ENCODE peak calls at places on chromosomes 7 and 10, in seven cellular contexts. One of them, this sample, is unnamed.

GRCh38 chr7:43302211-43302711 is 189.8 kb downstream of the HECW1 start:
- DNase-seq in nucleus accumbens: no peak
- DNase-seq in left ventricle myocardium superior: no peak
- DNase-seq in NCI-H2081: no peak
- DNase-seq in T-cell: no peak
- DNase-seq in stimulated activated CD8-positive, alpha-beta memory T cell treated with anti-CD3 and anti-CD28 coated beads, Interleukin-4, amount 100 ng/mL, for 24 hours: no peak
- DNase-seq in SK-MEL-5: no peak
- DNase-seq in this sample: no peak

GRCh38 chr10:78807504-78808202 is 261.1 kb upstream of the ZMIZ1 start:
- DNase-seq in left ventricle myocardium superior: no peak
- DNase-seq in NCI-H2081: no peak
- DNase-seq in nucleus accumbens: no peak
- DNase-seq in SK-MEL-5: no peak
- DNase-seq in stimulated activated CD8-positive, alpha-beta memory T cell treated with anti-CD3 and anti-CD28 coated beads, Interleukin-4, amount 100 ng/mL, for 24 hours: no peak
- DNase-seq in T-cell: no peak
- DNase-seq in this sample: no peak

GRCh38 chr7:77339726-77340125 is 76.4 kb downstream of the GSAP start:
- DNase-seq in NCI-H2081: no peak
- DNase-seq in SK-MEL-5: no peak
- DNase-seq in left ventricle myocardium superior: no peak
- DNase-seq in T-cell: no peak
- DNase-seq in nucleus accumbens: no peak
- DNase-seq in stimulated activated CD8-positive, alpha-beta memory T cell treated with anti-CD3 and anti-CD28 coated beads, Interleukin-4, amount 100 ng/mL, for 24 hours: no peak
- DNase-seq in this sample: no peak

GRCh38 chr10:5343561-5343960 is 21.2 kb upstream of the UCN3 start:
- DNase-seq in stimulated activated CD8-positive, alpha-beta memory T cell treated with anti-CD3 and anti-CD28 coated beads, Interleukin-4, amount 100 ng/mL, for 24 hours: no peak
- DNase-seq in SK-MEL-5: peak; percentile 4
- DNase-seq in nucleus accumbens: no peak
- DNase-seq in NCI-H2081: no peak
- DNase-seq in left ventricle myocardium superior: no peak
- DNase-seq in T-cell: no peak
- DNase-seq in this sample: no peak

GRCh38 chr10:17527530-17528146 is 73.2 kb upstream of the ST8SIA6 start:
- DNase-seq in stimulated activated CD8-positive, alpha-beta memory T cell treated with anti-CD3 and anti-CD28 coated beads, Interleukin-4, amount 100 ng/mL, for 24 hours: no peak
- DNase-seq in SK-MEL-5: no peak
- DNase-seq in nucleus accumbens: no peak
- DNase-seq in left ventricle myocardium superior: no peak
- DNase-seq in T-cell: no peak
- DNase-seq in NCI-H2081: no peak
- DNase-seq in this sample: no peak

GRCh38 chr10:104128214-104128613 is 6.2 kb downstream of the SFR1 start:
- DNase-seq in stimulated activated CD8-positive, alpha-beta memory T cell treated with anti-CD3 and anti-CD28 coated beads, Interleukin-4, amount 100 ng/mL, for 24 hours: no peak
- DNase-seq in T-cell: no peak
- DNase-seq in SK-MEL-5: no peak
- DNase-seq in nucleus accumbens: no peak
- DNase-seq in NCI-H2081: no peak
- DNase-seq in left ventricle myocardium superior: no peak
- DNase-seq in this sample: no peak

GRCh38 chr10:74889662-74889998 is 63.2 kb downstream of the KAT6B start:
- DNase-seq in left ventricle myocardium superior: no peak
- DNase-seq in stimulated activated CD8-positive, alpha-beta memory T cell treated with anti-CD3 and anti-CD28 coated beads, Interleukin-4, amount 100 ng/mL, for 24 hours: no peak
- DNase-seq in T-cell: no peak
- DNase-seq in NCI-H2081: no peak
- DNase-seq in SK-MEL-5: no peak
- DNase-seq in nucleus accumbens: no peak
- DNase-seq in this sample: no peak

GRCh38 chr10:86533328-86533727 is 11.7 kb upstream of the WAPL start:
- DNase-seq in T-cell: no peak
- DNase-seq in nucleus accumbens: no peak
- DNase-seq in stimulated activated CD8-positive, alpha-beta memory T cell treated with anti-CD3 and anti-CD28 coated beads, Interleukin-4, amount 100 ng/mL, for 24 hours: no peak
- DNase-seq in NCI-H2081: no peak
- DNase-seq in SK-MEL-5: no peak
- DNase-seq in left ventricle myocardium superior: no peak
- DNase-seq in this sample: no peak

GRCh38 chr10:30094601-30095000 is 35.2 kb upstream of the JCAD start:
- DNase-seq in NCI-H2081: no peak
- DNase-seq in nucleus accumbens: peak; percentile 32
- DNase-seq in left ventricle myocardium superior: no peak
- DNase-seq in SK-MEL-5: no peak
- DNase-seq in T-cell: no peak
- DNase-seq in stimulated activated CD8-positive, alpha-beta memory T cell treated with anti-CD3 and anti-CD28 coated beads, Interleukin-4, amount 100 ng/mL, for 24 hours: no peak
- DNase-seq in this sample: no peak

GRCh38 chr7:20280475-20281351 is 50.0 kb upstream of the ITGB8 start:
- DNase-seq in SK-MEL-5: no peak
- DNase-seq in NCI-H2081: no peak
- DNase-seq in stimulated activated CD8-positive, alpha-beta memory T cell treated with anti-CD3 and anti-CD28 coated beads, Interleukin-4, amount 100 ng/mL, for 24 hours: no peak
- DNase-seq in left ventricle myocardium superior: no peak
- DNase-seq in nucleus accumbens: no peak
- DNase-seq in T-cell: no peak
- DNase-seq in this sample: no peak

GRCh38 chr10:112967200-112967599 is 17.2 kb downstream of the TCF7L2 start:
- DNase-seq in T-cell: no peak
- DNase-seq in stimulated activated CD8-positive, alpha-beta memory T cell treated with anti-CD3 and anti-CD28 coated beads, Interleukin-4, amount 100 ng/mL, for 24 hours: no peak
- DNase-seq in NCI-H2081: no peak
- DNase-seq in nucleus accumbens: no peak
- DNase-seq in SK-MEL-5: no peak
- DNase-seq in left ventricle myocardium superior: no peak
- DNase-seq in this sample: no peak

GRCh38 chr7:17870406-17870805 is 69.9 kb downstream of the SNX13 start:
- DNase-seq in stimulated activated CD8-positive, alpha-beta memory T cell treated with anti-CD3 and anti-CD28 coated beads, Interleukin-4, amount 100 ng/mL, for 24 hours: no peak
- DNase-seq in left ventricle myocardium superior: no peak
- DNase-seq in T-cell: no peak
- DNase-seq in nucleus accumbens: no peak
- DNase-seq in SK-MEL-5: no peak
- DNase-seq in NCI-H2081: no peak
- DNase-seq in this sample: no peak

GRCh38 chr7:51316262-51316665 is 345 bp downstream of the COBL start:
- DNase-seq in nucleus accumbens: no peak
- DNase-seq in stimulated activated CD8-positive, alpha-beta memory T cell treated with anti-CD3 and anti-CD28 coated beads, Interleukin-4, amount 100 ng/mL, for 24 hours: no peak
- DNase-seq in SK-MEL-5: peak; percentile 31
- DNase-seq in T-cell: no peak
- DNase-seq in NCI-H2081: peak; percentile 37
- DNase-seq in left ventricle myocardium superior: peak; percentile 54
- DNase-seq in this sample: peak; percentile 22

GRCh38 chr7:142860968-142861367 is 6.1 kb downstream of the EPHB6 start:
- DNase-seq in left ventricle myocardium superior: no peak
- DNase-seq in nucleus accumbens: no peak
- DNase-seq in stimulated activated CD8-positive, alpha-beta memory T cell treated with anti-CD3 and anti-CD28 coated beads, Interleukin-4, amount 100 ng/mL, for 24 hours: no peak
- DNase-seq in SK-MEL-5: no peak
- DNase-seq in T-cell: no peak
- DNase-seq in NCI-H2081: no peak
- DNase-seq in this sample: no peak

GRCh38 chr7:127253289-127254162 is 785 bp upstream of the GRM8 start:
- DNase-seq in T-cell: peak; percentile 33
- DNase-seq in NCI-H2081: peak; percentile 44
- DNase-seq in left ventricle myocardium superior: peak; percentile 78
- DNase-seq in nucleus accumbens: peak; percentile 64
- DNase-seq in SK-MEL-5: peak; percentile 65
- DNase-seq in stimulated activated CD8-positive, alpha-beta memory T cell treated with anti-CD3 and anti-CD28 coated beads, Interleukin-4, amount 100 ng/mL, for 24 hours: peak; percentile 47
- DNase-seq in this sample: peak; percentile 88

GRCh38 chr7:127876393-127876792 is 154.8 kb downstream of the LRRC4 start:
- DNase-seq in nucleus accumbens: no peak
- DNase-seq in NCI-H2081: no peak
- DNase-seq in T-cell: no peak
- DNase-seq in stimulated activated CD8-positive, alpha-beta memory T cell treated with anti-CD3 and anti-CD28 coated beads, Interleukin-4, amount 100 ng/mL, for 24 hours: no peak
- DNase-seq in SK-MEL-5: no peak
- DNase-seq in left ventricle myocardium superior: no peak
- DNase-seq in this sample: no peak

GRCh38 chr7:46220066-46220630 is 299.1 kb upstream of the IGFBP3 start:
- DNase-seq in T-cell: no peak
- DNase-seq in NCI-H2081: no peak
- DNase-seq in SK-MEL-5: no peak
- DNase-seq in nucleus accumbens: no peak
- DNase-seq in stimulated activated CD8-positive, alpha-beta memory T cell treated with anti-CD3 and anti-CD28 coated beads, Interleukin-4, amount 100 ng/mL, for 24 hours: no peak
- DNase-seq in left ventricle myocardium superior: no peak
- DNase-seq in this sample: no peak

GRCh38 chr7:8724080-8724718 is 290.8 kb downstream of the NXPH1 start:
- DNase-seq in nucleus accumbens: peak; percentile 0
- DNase-seq in NCI-H2081: peak; percentile 73
- DNase-seq in left ventricle myocardium superior: no peak
- DNase-seq in T-cell: no peak
- DNase-seq in SK-MEL-5: peak; percentile 75
- DNase-seq in stimulated activated CD8-positive, alpha-beta memory T cell treated with anti-CD3 and anti-CD28 coated beads, Interleukin-4, amount 100 ng/mL, for 24 hours: no peak
- DNase-seq in this sample: no peak

This sample was measured in right cardiac atrium.